ENCODE peak calls at places on chromosomes 12 and 14, in ten cellular contexts. O is effector memory CD4-positive, alpha-beta T cell; R is psoas muscle; C is PC-9; S is kidney epithelial cell; I is AG10803; U is IMR-90; N is adrenal gland; Y is cardiac fibroblast; T is colonic mucosa. V is an unnamed sample.

GRCh38 chr12:98997-99396 is 32.4 kb downstream of the IQSEC3 start:
- DNase-seq in O (no peak), R (no peak), C (peak; percentile 18), S (no peak), I (no peak), U (no peak), N (no peak), Y (no peak), T (no peak), V (no peak)

GRCh38 chr14:39015360-39015961 is 87.6 kb downstream of the SEC23A start:
- DNase-seq in O (no peak), R (no peak), C (no peak), S (peak; percentile 9), I (peak; percentile 62), U (peak; percentile 59), N (peak; percentile 33), Y (peak; percentile 73), T (no peak), V (peak; percentile 58)

GRCh38 chr12:40010899-40011774 is 94.7 kb downstream of the SLC2A13 start:
- DNase-seq in O (peak; percentile 9), R (no peak), C (peak; percentile 17), S (no peak), I (peak; percentile 73), U (peak; percentile 72), N (peak; percentile 75), Y (peak; percentile 85), T (peak; percentile 77), V (peak; percentile 65)

GRCh38 chr12:113899042-113899843 is 66.9 kb downstream of the RBM19 start:
- DNase-seq in O (no peak), R (no peak), C (no peak), S (no peak), I (no peak), U (no peak), N (no peak), Y (no peak), T (no peak), V (no peak)

GRCh38 chr14:44657688-44658388 is 150.8 kb upstream of the FSCB start:
- DNase-seq in O (no peak), R (no peak), C (peak; percentile 2), S (peak; percentile 5), I (no peak), U (peak; percentile 0), N (no peak), Y (peak; percentile 66), T (no peak), V (peak; percentile 1)

GRCh38 chr12:12349711-12350665 is at the start of gene MANSC1:
- DNase-seq in O (peak; percentile 12), R (peak; percentile 60), C (peak; percentile 60), S (no peak), I (peak; percentile 29), U (peak; percentile 28), N (peak; percentile 74), Y (peak; percentile 48), T (peak; percentile 81), V (no peak)

GRCh38 chr14:74333909-74334308 is 14.4 kb upstream of the VRTN start:
- DNase-seq in O (no peak), R (no peak), C (peak; percentile 30), S (peak; percentile 25), I (peak; percentile 95), U (peak; percentile 85), N (no peak), Y (peak; percentile 58), T (no peak), V (peak; percentile 87)

GRCh38 chr14:102055181-102055901 is 31.5 kb downstream of the HSP90AA1 start:
- DNase-seq in O (no peak), R (no peak), C (peak; percentile 92), S (peak; percentile 2), I (peak; percentile 76), U (peak; percentile 83), N (no peak), Y (peak; percentile 74), T (no peak), V (peak; percentile 77)

GRCh38 chr14:23551266-23552028 is at the start of gene ZFHX2:
- DNase-seq in O (peak; percentile 53), R (peak; percentile 82), C (peak; percentile 72), S (peak; percentile 39), I (peak; percentile 42), U (peak; percentile 49), N (peak; percentile 89), Y (peak; percentile 37), T (peak; percentile 90), V (peak; percentile 61)

GRCh38 chr12:96811083-96811482 is 96.0 kb upstream of the NEDD1 start:
- DNase-seq in O (no peak), R (no peak), C (peak; percentile 4), S (peak; percentile 68), I (peak; percentile 52), U (peak; percentile 85), N (no peak), Y (peak; percentile 63), T (no peak), V (peak; percentile 90)

GRCh38 chr12:31819427-31819826 is 90.6 kb upstream of the AMN1 start:
- DNase-seq in O (no peak), R (no peak), C (no peak), S (peak; percentile 5), I (no peak), U (no peak), N (no peak), Y (peak; percentile 21), T (no peak), V (no peak)

GRCh38 chr14:89899917-89900680 is 54.4 kb downstream of the EFCAB11 start:
- DNase-seq in O (no peak), R (no peak), C (no peak), S (no peak), I (peak; percentile 44), U (peak; percentile 49), N (no peak), Y (peak; percentile 56), T (no peak), V (peak; percentile 32)

GRCh38 chr12:95838125-95838524 is 20.6 kb upstream of the SNRPF start:
- DNase-seq in O (no peak), R (peak; percentile 40), C (peak; percentile 24), S (no peak), I (peak; percentile 83), U (peak; percentile 72), N (no peak), Y (peak; percentile 53), T (peak; percentile 82), V (peak; percentile 58)

GRCh38 chr12:53972722-53973092 is 219 bp upstream of the HOXC11 start:
- DNase-seq in O (no peak), R (no peak), C (no peak), S (no peak), I (no peak), U (no peak), N (no peak), Y (no peak), T (no peak), V (no peak)
- H3K4me3 ChIP-seq in O (no peak overlapping the region), R (peak overlapping the region; percentile 69), C (no peak overlapping the region), S (peak overlapping the region; percentile 51), I (peak overlapping the region; percentile 86), U (no peak overlapping the region), N (no peak overlapping the region), Y (no peak overlapping the region), T (no peak overlapping the region), V (no peak overlapping the region)

DNA sequence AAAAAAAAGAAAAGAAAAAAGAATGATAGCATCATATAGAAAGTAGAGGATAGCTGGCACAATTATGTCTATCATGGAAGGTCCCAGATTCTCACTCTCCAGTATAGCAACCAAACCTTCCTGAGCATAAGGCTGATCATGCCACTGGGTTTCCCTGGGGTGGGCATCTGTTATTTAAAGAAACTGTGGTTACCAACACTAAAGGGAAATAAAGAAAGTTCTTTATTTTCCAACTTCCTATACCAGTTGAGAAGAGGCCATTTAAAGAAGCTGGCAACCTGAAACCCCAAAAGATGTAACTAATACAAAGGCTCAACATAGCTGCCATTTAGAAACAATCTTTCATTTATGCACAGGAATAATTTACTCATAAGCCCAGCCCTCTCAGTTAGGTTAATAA is 3.1 kb downstream of the BCAT1 start:
- DNase-seq in O (no peak), R (no peak), C (no peak), S (no peak), I (no peak), U (no peak), N (no peak), Y (no peak), T (no peak), V (no peak)
- H3K4me3 ChIP-seq in O (no peak overlapping the region), R (no peak overlapping the region), C (no peak overlapping the region), S (no peak overlapping the region), I (no peak overlapping the region), U (no peak overlapping the region), N (no peak overlapping the region), Y (no peak overlapping the region), T (no peak overlapping the region), V (no peak overlapping the region)

DNA sequence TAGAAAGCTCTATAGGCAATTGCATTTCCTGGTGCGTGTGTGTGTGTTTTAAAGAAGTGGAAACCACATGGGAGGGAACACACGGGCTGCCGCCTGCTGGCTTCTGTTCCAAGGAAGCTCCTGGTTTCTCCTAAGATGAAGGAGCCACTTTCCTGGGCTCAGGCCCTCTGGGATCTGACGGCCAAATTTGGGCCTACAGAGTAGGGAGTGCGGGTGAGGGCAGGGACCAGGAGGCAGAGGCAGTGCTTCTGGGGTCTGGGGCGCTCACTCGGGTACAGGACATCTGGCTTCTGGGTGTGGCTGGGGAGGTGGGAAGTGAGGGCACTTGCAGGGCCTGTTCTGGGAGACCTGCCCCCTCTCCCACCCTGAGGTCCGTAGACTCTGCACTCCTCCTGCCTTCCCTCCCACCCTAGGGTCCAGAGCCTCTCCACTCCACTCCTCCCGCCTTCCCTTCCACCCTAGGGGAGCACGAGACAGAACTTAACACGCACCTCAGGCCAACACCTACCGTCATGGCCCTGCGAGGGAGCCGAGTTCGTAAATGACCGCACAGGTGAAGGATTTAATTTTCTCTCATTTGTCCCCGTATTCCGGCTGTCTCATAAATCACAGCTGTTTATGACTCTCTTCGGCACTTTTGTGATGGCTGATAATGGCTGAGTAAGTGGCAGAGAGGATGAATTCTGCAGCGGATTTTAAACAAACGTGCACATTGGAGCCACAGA is 127.7 kb downstream of the KIF26A start:
- DNase-seq in O (no peak), R (no peak), C (no peak), S (no peak), I (no peak), U (no peak), N (peak; percentile 11), Y (no peak), T (peak; percentile 35), V (no peak)
- H3K4me3 ChIP-seq in O (no peak overlapping the region), R (no peak overlapping the region), C (no peak overlapping the region), S (no peak overlapping the region), I (no peak overlapping the region), U (no peak overlapping the region), N (no peak overlapping the region), Y (no peak overlapping the region), T (no peak overlapping the region), V (no peak overlapping the region)

GRCh38 chr12:116381744-116382455 is 104.4 kb upstream of the MED13L start:
- DNase-seq in O (no peak), R (no peak), C (no peak), S (peak; percentile 86), I (peak; percentile 98), U (peak; percentile 98), N (no peak), Y (peak; percentile 94), T (no peak), V (peak; percentile 98)
- H3K4me3 ChIP-seq in O (no peak overlapping the region), R (no peak overlapping the region), C (no peak overlapping the region), S (no peak overlapping the region), I (peak overlapping the region; percentile 47), U (no peak overlapping the region), N (no peak overlapping the region), Y (no peak overlapping the region), T (no peak overlapping the region), V (no peak overlapping the region)